ENCODE peak calls at places on chromosomes 7 and 10, in four cellular contexts. R is CD4-positive, CD25-positive, alpha-beta regulatory T cell; Z is sigmoid colon; F is naive thymus-derived CD4-positive, alpha-beta T cell. A is an unnamed sample.

GRCh38 chr10:8275911-8276310 is 221.4 kb downstream of the GATA3 start:
- DNase-seq in R (no peak), F (no peak), Z (no peak), A (no peak)

GRCh38 chr7:117322741-117323584 is at the start of gene WNT2:
- DNase-seq in Z (no peak), F (no peak), R (no peak), A (no peak)

GRCh38 chr7:45695249-45695995 is 121.3 kb downstream of the ADCY1 start:
- DNase-seq in Z (no peak), F (no peak), R (no peak), A (no peak)

GRCh38 chr7:28623863-28624262 is 211.5 kb downstream of the CREB5 start:
- DNase-seq in Z (no peak), R (peak; percentile 37), F (no peak), A (no peak)

GRCh38 chr7:22772885-22773284 is 45.9 kb downstream of the IL6 start:
- DNase-seq in Z (no peak), R (no peak), F (no peak), A (no peak)

GRCh38 chr7:78510580-78511188 is 712.1 kb downstream of the PHTF2 start:
- DNase-seq in Z (no peak), R (peak; percentile 6), F (no peak), A (no peak)

GRCh38 chr7:152336754-152337368 is 98.9 kb downstream of the KMT2C start:
- DNase-seq in F (peak; percentile 21), R (peak; percentile 49), Z (no peak), A (no peak)

GRCh38 chr7:1611708-1612241 is 41.9 kb upstream of the PSMG3 start:
- DNase-seq in Z (no peak), F (no peak), R (no peak), A (no peak)

GRCh38 chr7:74619235-74619860 is 38.2 kb upstream of the GTF2I start:
- DNase-seq in F (no peak), Z (no peak), R (no peak), A (no peak)

GRCh38 chr10:127013251-127013656 is 108.0 kb downstream of the DOCK1 start:
- DNase-seq in R (no peak), Z (no peak), F (no peak), A (no peak)

GRCh38 chr7:149635561-149636329 is 137.6 kb downstream of the ZNF467 start:
- DNase-seq in Z (no peak), R (no peak), F (no peak), A (no peak)

GRCh38 chr7:113797420-113797995 is 121.3 kb downstream of the PPP1R3A start:
- DNase-seq in R (no peak), F (no peak), Z (no peak), A (no peak)

GRCh38 chr10:31604141-31604540 is 285.1 kb downstream of the ZEB1 start:
- DNase-seq in F (no peak), Z (peak; percentile 82), R (no peak), A (no peak)

GRCh38 chr10:103197177-103197576 is 4.1 kb upstream of the NT5C2 start:
- DNase-seq in F (peak; percentile 31), R (peak; percentile 28), Z (peak; percentile 65), A (no peak)

GRCh38 chr7:43646603-43647313 is 63.9 kb downstream of the STK17A start:
- DNase-seq in F (no peak), Z (no peak), R (no peak), A (no peak)

GRCh38 chr7:43643842-43644241 is 60.9 kb downstream of the STK17A start:
- DNase-seq in R (no peak), F (no peak), Z (no peak), A (no peak)

GRCh38 chr7:43647314-43647691 is 64.4 kb downstream of the STK17A start:
- DNase-seq in F (no peak), Z (no peak), R (no peak), A (no peak)

GRCh38 chr7:43647772-43648643 is 65.1 kb downstream of the STK17A start:
- DNase-seq in R (peak; percentile 31), F (peak; percentile 50), Z (peak; percentile 89), A (peak; percentile 40)

GRCh38 chr7:43645699-43646226 is 62.9 kb downstream of the STK17A start:
- DNase-seq in R (no peak), F (no peak), Z (no peak), A (no peak)
- H3K4me1 ChIP-seq in R (peaks cover 54% of the 10 kb centered on the region), F (peaks cover 79% of the 10 kb centered on the region), Z (peaks cover 53% of the 10 kb centered on the region), A (peaks cover 91% of the 10 kb centered on the region)

GRCh38 chr10:6219494-6219836 is 16.7 kb downstream of the PFKFB3 start:
- DNase-seq in Z (peak; percentile 54), F (no peak), R (no peak), A (no peak)
- H3K36me3 ChIP-seq in Z (peaks cover 57% of the 10 kb centered on the region), F (no peaks in the 10 kb centered on the region), R (peaks cover 90% of the 10 kb centered on the region), A (peaks cover 36% of the 10 kb centered on the region)

GRCh38 chr10:11691319-11691755 is 50.8 kb upstream of the ECHDC3 start:
- DNase-seq in R (no peak), F (no peak), Z (no peak), A (no peak)
- H3K4me1 ChIP-seq in R (peaks cover 1% of the 10 kb centered on the region), F (peaks cover 12% of the 10 kb centered on the region), Z (no peaks in the 10 kb centered on the region), A (peaks cover 14% of the 10 kb centered on the region)

GRCh38 chr7:66948480-66949109 is 27.6 kb downstream of the TMEM248 start:
- DNase-seq in R (no peak), Z (no peak), F (no peak), A (no peak)
- H3K36me3 ChIP-seq in R (peaks cover 81% of the 10 kb centered on the region), Z (peaks cover 17% of the 10 kb centered on the region), F (peaks cover 26% of the 10 kb centered on the region), A (peaks cover 51% of the 10 kb centered on the region)

GRCh38 chr7:69656890-69657289 is 58.6 kb downstream of the AUTS2 start:
- DNase-seq in F (no peak), R (no peak), Z (peak; percentile 69), A (no peak)
- H3K4me1 ChIP-seq in F (no peaks in the 10 kb centered on the region), R (no peaks in the 10 kb centered on the region), Z (peaks cover 64% of the 10 kb centered on the region), A (no peaks in the 10 kb centered on the region)

GRCh38 chr7:159247910-159248309 is 103.2 kb upstream of the VIPR2 start:
- DNase-seq in F (no peak), R (no peak), Z (no peak), A (no peak)
- H3K36me3 ChIP-seq in F (no peaks in the 10 kb centered on the region), R (no peaks in the 10 kb centered on the region), Z (no peaks in the 10 kb centered on the region), A (no peaks in the 10 kb centered on the region)

GRCh38 chr7:51068401-51068800 is 248.2 kb downstream of the COBL start:
- DNase-seq in Z (no peak), R (no peak), F (no peak), A (no peak)
- H3K4me1 ChIP-seq in Z (peaks cover 18% of the 10 kb centered on the region), R (no peaks in the 10 kb centered on the region), F (no peaks in the 10 kb centered on the region), A (no peaks in the 10 kb centered on the region)

A was measured in CD8-positive, alpha-beta memory T cell.